ENCODE peak calls at places on chromosome 13, in five cellular contexts. D is GM12878, B is SK-N-SH, C is K562, J is HepG2. K is an unnamed sample.

GRCh38 chr13:51921790-51922740 is 60.3 kb downstream of the CCDC70 start:
- DNase-seq in D (no peak), B (no peak), C (peak; percentile 67), J (no peak), K (no peak)

GRCh38 chr13:44695520-44695919 is 119.4 kb upstream of the TSC22D1 start:
- DNase-seq in D (no peak), B (no peak), C (no peak), J (no peak), K (no peak)

GRCh38 chr13:107422421-107422820 is 792.9 kb downstream of the LIG4 start:
- DNase-seq in D (no peak), B (no peak), C (no peak), J (no peak), K (no peak)

GRCh38 chr13:98792321-98792720 is 39.8 kb upstream of the SLC15A1 start:
- DNase-seq in D (no peak), B (no peak), C (no peak), J (no peak), K (no peak)

GRCh38 chr13:49746111-49746510 is 46.4 kb downstream of the KPNA3 start:
- DNase-seq in D (no peak), B (no peak), C (no peak), J (peak; percentile 85), K (no peak)

GRCh38 chr13:75263741-75264407 is 218.1 kb downstream of the TBC1D4 start:
- DNase-seq in D (no peak), B (no peak), C (no peak), J (no peak), K (no peak)

GRCh38 chr13:107824636-107825035 is 390.7 kb downstream of the LIG4 start:
- DNase-seq in D (no peak), B (no peak), C (no peak), J (no peak), K (no peak)

GRCh38 chr13:78759704-78760103 is 100.7 kb upstream of the OBI1 start:
- DNase-seq in D (no peak), B (peak; percentile 8), C (no peak), J (peak; percentile 5), K (no peak)

GRCh38 chr13:95133498-95133897 is 167.8 kb downstream of the ABCC4 start:
- DNase-seq in D (no peak), B (no peak), C (no peak), J (no peak), K (no peak)

GRCh38 chr13:29892149-29892548 is 41.7 kb upstream of the UBL3 start:
- DNase-seq in D (no peak), B (no peak), C (no peak), J (no peak), K (no peak)

GRCh38 chr13:98422046-98422445 is 154.9 kb downstream of the STK24 start:
- DNase-seq in D (no peak), B (no peak), C (no peak), J (no peak), K (no peak)

GRCh38 chr13:107348931-107349330 is 781.0 kb upstream of the ARGLU1 start:
- DNase-seq in D (no peak), B (peak; percentile 24), C (no peak), J (no peak), K (no peak)

GRCh38 chr13:97067342-97067895 is 73.1 kb upstream of the OXGR1 start:
- DNase-seq in D (no peak), B (no peak), C (no peak), J (no peak), K (no peak)

GRCh38 chr13:31670831-31671617 is 68.3 kb upstream of the RXFP2 start:
- DNase-seq in D (no peak), B (peak; percentile 47), C (no peak), J (no peak), K (no peak)

GRCh38 chr13:88817560-88817959 is 1146.4 kb downstream of the SLITRK5 start:
- DNase-seq in D (no peak), B (no peak), C (no peak), J (no peak), K (no peak)

GRCh38 chr13:87884874-87885273 is 213.7 kb downstream of the SLITRK5 start:
- DNase-seq in D (no peak), B (peak; percentile 1), C (no peak), J (no peak), K (no peak)

GRCh38 chr13:66036024-66036614 is 1194.0 kb downstream of the PCDH9 start:
- DNase-seq in D (no peak), B (no peak), C (no peak), J (no peak), K (no peak)

GRCh38 chr13:21974741-21975140 is 303.9 kb downstream of the FGF9 start:
- DNase-seq in D (no peak), B (no peak), C (no peak), J (no peak), K (no peak)

GRCh38 chr13:45328661-45329105 is 12.3 kb downstream of the TPT1 start:
- DNase-seq in D (no peak), B (no peak), C (no peak), J (no peak), K (no peak)

GRCh38 chr13:97188207-97188606 is 33.9 kb upstream of the MBNL2 start:
- DNase-seq in D (no peak), B (no peak), C (no peak), J (no peak), K (no peak)

GRCh38 chr13:73835138-73835721 is 299.0 kb downstream of the KLF12 start:
- DNase-seq in D (peak; percentile 30), B (peak; percentile 33), C (peak; percentile 20), J (peak; percentile 39), K (no peak)

GRCh38 chr13:113633485-113633873 is 24.5 kb downstream of the ATP4B start:
- DNase-seq in D (no peak), B (no peak), C (no peak), J (no peak), K (no peak)

GRCh38 chr13:24506698-24507335 is 5.8 kb downstream of the PARP4 start:
- DNase-seq in D (no peak), B (no peak), C (no peak), J (no peak), K (no peak)

GRCh38 chr13:98585398-98585754 is 8.5 kb upstream of the STK24 start:
- DNase-seq in D (no peak), B (no peak), C (no peak), J (no peak), K (no peak)

GRCh38 chr13:75830842-75831241 is 194.7 kb downstream of the LMO7 start:
- DNase-seq in D (no peak), B (no peak), C (no peak), J (no peak), K (no peak)

GRCh38 chr13:59016250-59016649 is 1147.5 kb downstream of the DIAPH3 start:
- DNase-seq in D (no peak), B (no peak), C (no peak), J (no peak), K (no peak)

GRCh38 chr13:37097008-37097579 is 8.4 kb downstream of the CSNK1A1L start:
- DNase-seq in D (no peak), B (no peak), C (no peak), J (no peak), K (no peak)

DNA sequence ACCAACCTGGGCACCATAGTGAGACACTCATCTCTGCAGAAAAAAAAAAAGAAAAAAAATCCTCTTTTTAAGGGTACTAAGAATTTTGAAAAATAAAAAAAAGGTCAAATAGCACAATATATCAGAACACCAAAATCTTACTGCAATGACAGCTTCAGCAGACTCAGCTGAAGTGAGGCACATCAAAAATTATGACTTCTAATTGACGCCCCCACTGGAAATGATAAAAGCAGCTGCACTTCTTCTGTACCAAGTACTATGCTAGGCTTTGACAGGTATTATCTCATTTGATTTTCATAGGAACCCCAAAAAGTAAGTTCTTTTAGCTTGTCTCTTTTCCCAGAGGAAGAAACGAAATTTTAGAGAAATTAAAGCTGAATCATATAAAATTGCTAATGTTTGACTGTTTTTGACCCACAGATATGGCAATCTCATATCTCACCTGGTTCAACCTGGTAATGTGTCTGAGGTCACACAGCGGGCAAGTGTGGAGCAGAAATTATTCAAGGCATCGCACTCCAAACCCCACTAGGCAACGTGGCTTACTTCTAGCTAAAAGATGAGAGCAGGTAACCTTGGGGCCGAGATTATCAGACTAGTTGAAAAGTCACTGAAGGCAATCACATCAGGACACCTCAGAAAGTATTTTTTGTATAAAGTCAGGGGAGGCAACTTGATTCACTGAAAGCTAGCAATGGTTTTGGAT is 78.1 kb downstream of the TNFSF11 start:
- DNase-seq in D (no peak), B (no peak), C (no peak), J (no peak), K (no peak)
- TF ChIP-seq GABPA in D (no peak), B (no peak), C (no peak), J (no peak), K (no peak)

DNA sequence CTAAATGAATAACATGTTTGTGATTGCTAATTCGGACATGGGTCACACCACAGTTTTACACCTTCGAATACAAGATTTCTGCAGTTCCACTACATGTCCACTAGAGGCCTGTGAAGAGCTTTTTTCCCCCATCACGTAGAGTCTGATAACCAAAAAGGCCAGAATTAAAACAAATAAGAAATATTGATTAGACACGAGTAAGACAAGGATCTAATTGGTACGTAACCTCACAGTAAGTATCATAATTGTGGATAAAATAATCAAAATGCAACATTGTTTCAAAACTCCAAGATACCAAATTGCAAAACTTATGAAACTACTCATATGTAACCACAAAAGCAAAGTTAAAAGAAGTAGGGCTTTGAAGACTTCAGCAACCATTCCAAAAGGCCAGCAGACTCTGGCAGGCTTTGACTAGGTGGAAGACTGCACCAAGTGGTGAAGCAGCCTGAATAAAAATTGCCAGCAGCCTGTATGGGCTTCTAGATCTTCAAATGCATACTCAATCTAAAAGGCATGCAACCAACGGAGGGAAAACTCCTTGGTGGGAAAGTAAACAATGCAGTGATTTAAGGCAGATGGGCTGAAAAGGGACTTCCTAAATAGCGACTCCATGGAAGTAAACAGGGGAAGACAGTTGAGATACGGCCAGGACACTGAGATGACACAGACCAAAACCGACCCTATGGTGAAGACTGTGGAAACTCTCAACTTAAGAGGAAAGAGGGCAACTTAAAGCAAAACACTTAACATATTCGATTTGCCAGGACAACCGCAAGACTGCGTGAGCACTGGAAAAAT is 56.7 kb downstream of the STARD13 start:
- DNase-seq in D (no peak), B (peak; percentile 50), C (peak; percentile 21), J (peak; percentile 62), K (peak; percentile 24)
- TF ChIP-seq REST in D (no peak), B (no peak), C (no peak), J (no peak), K (no peak)

GRCh38 chr13:110410000-110410399 is 102.9 kb downstream of the COL4A2 start:
- DNase-seq in D (no peak), B (no peak), C (no peak), J (no peak), K (no peak)

GRCh38 chr13:110411316-110412105 is 104.4 kb downstream of the COL4A2 start:
- DNase-seq in D (no peak), B (no peak), C (no peak), J (no peak), K (no peak)

GRCh38 chr13:110408286-110408685 is 101.2 kb downstream of the COL4A2 start:
- DNase-seq in D (no peak), B (no peak), C (no peak), J (no peak), K (no peak)

GRCh38 chr13:110410906-110411305 is 103.8 kb downstream of the COL4A2 start:
- DNase-seq in D (no peak), B (no peak), C (no peak), J (no peak), K (no peak)

GRCh38 chr13:110409581-110409992 is 102.5 kb downstream of the COL4A2 start:
- DNase-seq in D (no peak), B (no peak), C (no peak), J (no peak), K (no peak)
- H3K4me3 ChIP-seq in D (no peak overlapping the region), B (no peak overlapping the region), C (no peak overlapping the region), J (no peak overlapping the region), K (no peak overlapping the region)

GRCh38 chr13:47610687-47611086 is 390.4 kb downstream of the SUCLA2 start:
- DNase-seq in D (no peak), B (no peak), C (no peak), J (no peak), K (no peak)

GRCh38 chr13:47611664-47612288 is 389.3 kb downstream of the SUCLA2 start:
- DNase-seq in D (no peak), B (no peak), C (no peak), J (no peak), K (no peak)
- TF ChIP-seq GABPA in D (no peak), B (no peak), C (no peak), J (no peak), K (no peak)